ENCODE peak calls at places on chromosomes 16 and 17, in four cellular contexts. N is naive thymus-derived CD4-positive, alpha-beta T cell; V is psoas muscle; R is HepG2. Q is an unnamed sample.
A peak's percentile ranks its signal among the peaks of the same experiment; 100 is the strongest.

GRCh38 chr17:82287849-82288601 is 14.5 kb upstream of the CSNK1D start:
- ATAC-seq in N (no peak), V (no peak), R (peak; percentile 47), Q (no peak)

GRCh38 chr16:83843657-83844056 is 35.9 kb downstream of the HSBP1 start:
- ATAC-seq in N (peak; percentile 48), V (no peak), R (no peak), Q (no peak)

GRCh38 chr17:72614871-72615626 is 477.4 kb downstream of the SLC39A11 start:
- ATAC-seq in N (no peak), V (no peak), R (peak; percentile 90), Q (no peak)

GRCh38 chr16:58045096-58045495 is 19.5 kb downstream of the MMP15 start:
- ATAC-seq in N (no peak), V (no peak), R (no peak), Q (no peak)

GRCh38 chr17:18129041-18129502 is 20.5 kb downstream of the MYO15A start:
- ATAC-seq in N (no peak), V (no peak), R (no peak), Q (no peak)

GRCh38 chr17:77846531-77847085 is 111.9 kb upstream of the TNRC6C start:
- ATAC-seq in N (peak; percentile 19), V (no peak), R (peak; percentile 32), Q (no peak)

GRCh38 chr16:4376126-4376819 is 4.6 kb downstream of the VASN start:
- ATAC-seq in N (no peak), V (peak; percentile 89), R (no peak), Q (peak; percentile 80)

GRCh38 chr16:88691924-88692560 is 5.7 kb upstream of the SNAI3 start:
- ATAC-seq in N (peak; percentile 64), V (no peak), R (no peak), Q (no peak)

GRCh38 chr17:74798239-74798707 is 22.1 kb upstream of the NAT9 start:
- ATAC-seq in N (no peak), V (no peak), R (no peak), Q (no peak)

GRCh38 chr17:72931163-72931562 is 161.3 kb downstream of the SLC39A11 start:
- ATAC-seq in N (peak; percentile 16), V (no peak), R (no peak), Q (no peak)

GRCh38 chr17:15180121-15180561 is 85.0 kb downstream of the PMP22 start:
- ATAC-seq in N (no peak), V (no peak), R (no peak), Q (no peak)

GRCh38 chr17:76239538-76240274 is 587 bp downstream of the RNF157 start:
- ATAC-seq in N (no peak), V (no peak), R (peak; percentile 8), Q (no peak)

GRCh38 chr16:24635900-24636610 is 93.4 kb upstream of the TNRC6A start:
- ATAC-seq in N (no peak), V (no peak), R (no peak), Q (peak; percentile 78)

GRCh38 chr16:27408012-27408601 is 6.1 kb downstream of the IL21R start:
- ATAC-seq in N (peak; percentile 38), V (no peak), R (peak; percentile 96), Q (no peak)

GRCh38 chr17:6524520-6524919 is 31.8 kb downstream of the PITPNM3 start:
- ATAC-seq in N (no peak), V (no peak), R (no peak), Q (no peak)

GRCh38 chr17:35797370-35797769 is 1.9 kb upstream of the MMP28 start:
- ATAC-seq in N (no peak), V (no peak), R (no peak), Q (no peak)

GRCh38 chr17:7852262-7852670 is 2.6 kb upstream of the TMEM88 start:
- ATAC-seq in N (no peak), V (no peak), R (no peak), Q (no peak)

GRCh38 chr17:78935419-78936323 is 10.5 kb upstream of the TIMP2 start:
- ATAC-seq in N (no peak), V (peak; percentile 53), R (no peak), Q (peak; percentile 62)

GRCh38 chr17:58005728-58006562 is 1.1 kb downstream of the SRSF1 start:
- ATAC-seq in N (no peak), V (peak; percentile 2), R (no peak), Q (no peak)

GRCh38 chr17:1709971-1710806 is at the start of gene TLCD2:
- ATAC-seq in N (peak; percentile 14), V (peak; percentile 26), R (peak; percentile 52), Q (peak; percentile 50)

GRCh38 chr17:6166492-6167179 is 96.5 kb downstream of the WSCD1 start:
- ATAC-seq in N (no peak), V (peak; percentile 91), R (no peak), Q (no peak)

GRCh38 chr16:23863511-23864422 is 28.0 kb downstream of the PRKCB start:
- ATAC-seq in N (peak; percentile 92), V (no peak), R (no peak), Q (no peak)

GRCh38 chr17:77382966-77383612 is 242.3 kb downstream of the SEC14L1 start:
- ATAC-seq in N (no peak), V (peak; percentile 17), R (no peak), Q (peak; percentile 50)

GRCh38 chr16:8776193-8776592 is 21.2 kb downstream of the TMEM186 start:
- ATAC-seq in N (no peak), V (no peak), R (no peak), Q (no peak)

GRCh38 chr16:23976091-23977001 is 140.6 kb downstream of the PRKCB start:
- ATAC-seq in N (peak; percentile 12), V (no peak), R (no peak), Q (no peak)

GRCh38 chr17:32267690-32268205 is 2.1 kb downstream of the RHBDL3 start:
- ATAC-seq in N (no peak), V (no peak), R (peak; percentile 54), Q (no peak)

GRCh38 chr17:75315541-75316243 is 26.5 kb upstream of the SLC25A19 start:
- ATAC-seq in N (peak; percentile 47), V (no peak), R (no peak), Q (no peak)

GRCh38 chr16:80273635-80274538 is 266.9 kb upstream of the DYNLRB2 start:
- ATAC-seq in N (no peak), V (no peak), R (no peak), Q (no peak)

DNA sequence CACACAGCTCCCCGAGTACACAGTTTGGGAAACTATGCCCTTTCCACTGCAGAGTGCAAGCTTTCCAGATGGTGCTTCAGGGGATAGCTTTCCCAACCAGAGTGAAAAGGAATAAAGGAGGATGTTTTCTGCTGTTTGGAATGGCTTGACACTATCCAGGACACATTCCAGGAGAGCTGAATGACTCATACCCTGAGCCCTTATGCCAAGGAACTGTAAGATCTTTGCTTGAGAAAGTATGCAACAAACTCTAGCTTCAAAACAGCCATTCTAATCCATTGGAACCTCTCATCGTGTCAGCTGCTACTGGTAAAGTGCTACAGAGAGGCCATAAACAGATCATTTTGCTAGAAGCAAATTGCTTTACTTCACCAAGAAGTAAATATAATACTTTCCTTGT is 33.6 kb downstream of the ANKFY1 start:
- ATAC-seq in N (no peak), V (peak; percentile 86), R (no peak), Q (peak; percentile 98)
- H3K4me1 ChIP-seq in N (peaks cover 6% of the 10 kb centered on the region), V (peaks cover 62% of the 10 kb centered on the region), R (no peaks in the 10 kb centered on the region), Q (peaks cover 24% of the 10 kb centered on the region)

GRCh38 chr17:40530988-40531971 is 29.9 kb upstream of the TNS4 start:
- ATAC-seq in N (peak; percentile 14), V (no peak), R (no peak), Q (no peak)

GRCh38 chr17:40530531-40530987 is 29.1 kb upstream of the TNS4 start:
- ATAC-seq in N (no peak), V (no peak), R (no peak), Q (no peak)

GRCh38 chr17:40532520-40533253 is 31.3 kb upstream of the TNS4 start:
- ATAC-seq in N (no peak), V (no peak), R (no peak), Q (no peak)

GRCh38 chr17:40528692-40529417 is 27.4 kb upstream of the TNS4 start:
- ATAC-seq in N (peak; percentile 19), V (no peak), R (no peak), Q (no peak)

DNA sequence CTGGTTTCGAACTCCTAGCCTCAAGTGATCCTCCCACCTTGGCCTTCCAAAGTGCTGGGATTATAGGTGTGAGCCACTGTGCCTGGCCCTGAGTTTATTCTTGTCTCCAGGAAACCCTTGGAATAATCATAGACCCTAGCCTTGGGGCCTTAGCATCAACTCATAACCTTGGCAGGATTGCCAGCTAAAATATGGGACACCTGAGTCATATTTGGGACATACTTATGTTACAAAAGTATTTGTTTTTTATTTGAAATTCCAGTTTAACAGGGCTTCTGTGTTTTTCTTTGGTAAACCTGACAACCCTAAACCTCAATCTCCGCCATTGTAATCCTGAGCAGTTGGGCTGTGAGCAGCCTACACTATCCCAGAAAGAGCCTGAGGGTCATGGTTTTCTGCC is 28.6 kb upstream of the TNS4 start:
- ATAC-seq in N (no peak), V (no peak), R (no peak), Q (no peak)
- H3K4me1 ChIP-seq in N (peaks cover 67% of the 10 kb centered on the region), V (peaks cover 5% of the 10 kb centered on the region), R (peaks cover 31% of the 10 kb centered on the region), Q (peaks cover 30% of the 10 kb centered on the region)

GRCh38 chr17:34242553-34242952 is 12.5 kb upstream of the CCL2 start:
- ATAC-seq in N (peak; percentile 58), V (no peak), R (no peak), Q (no peak)
- H3K4me1 ChIP-seq in N (no peaks in the 10 kb centered on the region), V (peaks cover 23% of the 10 kb centered on the region), R (no peaks in the 10 kb centered on the region), Q (peaks cover 57% of the 10 kb centered on the region)

DNA sequence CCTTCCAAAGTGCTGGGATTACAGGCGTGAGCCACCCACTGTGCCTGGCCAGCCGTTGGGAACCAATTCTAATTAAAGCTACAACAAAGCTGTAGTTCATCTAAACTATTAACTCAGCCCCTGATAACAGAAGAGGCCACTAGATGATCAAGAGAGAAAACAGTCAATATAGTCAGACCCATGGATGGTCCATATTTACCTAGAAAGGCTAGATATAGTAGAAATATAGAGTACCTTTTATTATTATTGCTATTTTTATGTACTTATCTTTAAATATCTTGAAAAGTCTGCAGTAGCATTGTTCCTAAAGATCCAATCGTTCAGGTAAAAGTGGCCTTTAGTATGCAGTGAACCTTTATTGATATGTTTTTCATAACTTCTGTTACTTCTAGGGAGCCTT is 43.2 kb downstream of the RNF213 start:
- ATAC-seq in N (no peak), V (no peak), R (no peak), Q (no peak)
- H3K4me1 ChIP-seq in N (no peaks in the 10 kb centered on the region), V (no peaks in the 10 kb centered on the region), R (no peaks in the 10 kb centered on the region), Q (no peaks in the 10 kb centered on the region)

GRCh38 chr17:50948711-50949110 is 82.6 kb upstream of the TOB1 start:
- ATAC-seq in N (no peak), V (no peak), R (no peak), Q (no peak)
- H3K4me1 ChIP-seq in N (peaks cover 11% of the 10 kb centered on the region), V (peaks cover 87% of the 10 kb centered on the region), R (peaks cover 82% of the 10 kb centered on the region), Q (no peaks in the 10 kb centered on the region)

GRCh38 chr16:67804853-67805542 is 1.4 kb downstream of the RANBP10 start:
- ATAC-seq in N (no peak), V (no peak), R (no peak), Q (no peak)
- H3K4me1 ChIP-seq in N (peaks cover 37% of the 10 kb centered on the region), V (peaks cover 34% of the 10 kb centered on the region), R (peaks cover 42% of the 10 kb centered on the region), Q (no peaks in the 10 kb centered on the region)

GRCh38 chr16:11582157-11582814 is 4.4 kb downstream of the LITAF start:
- ATAC-seq in N (no peak), V (no peak), R (no peak), Q (no peak)
- H3K4me1 ChIP-seq in N (peaks cover 43% of the 10 kb centered on the region), V (peaks cover 13% of the 10 kb centered on the region), R (peaks cover 77% of the 10 kb centered on the region), Q (no peaks in the 10 kb centered on the region)

Q was measured in gastroesophageal sphincter.